ENCODE peak calls at places on chromosomes 3 and 15, in eight cellular contexts. T is PC-3, D is SK-N-SH, G is hepatocyte, J is GM23248, V is OCI-LY7, W is MM.1S, E is HCT116. L is an unnamed sample. For H3K9me3, the result is how much of the 10 kb centered on the place peaks cover.

GRCh38 chr15:76184640-76185020 is 124.8 kb downstream of the TMEM266 start:
- DNase-seq in T (no peak), G (no peak), D (peak), E (no peak), J (no peak), W (no peak), V (no peak), L (no peak)

GRCh38 chr15:74275957-74276356 is 39.8 kb downstream of the CCDC33 start:
- DNase-seq in E (peak), G (no peak), J (no peak), V (peak), D (peak), W (no peak), T (no peak), L (peak)

GRCh38 chr3:42667096-42667522 is 13.6 kb downstream of the ZBTB47 start:
- DNase-seq in W (no peak), G (no peak), D (peak), J (no peak), V (no peak), T (no peak), E (no peak), L (no peak)

GRCh38 chr15:72690938-72691337 is 4.9 kb downstream of the BBS4 start:
- DNase-seq in G (no peak), T (no peak), J (no peak), V (peak), E (no peak), D (no peak), W (no peak), L (no peak)

GRCh38 chr3:9026320-9027040 is 63.2 kb upstream of the RAD18 start:
- DNase-seq in D (no peak), V (no peak), W (no peak), E (no peak), G (no peak), T (no peak), J (no peak), L (no peak)

GRCh38 chr3:10419637-10420232 is 85.7 kb downstream of the ATP2B2 start:
- DNase-seq in E (no peak), V (peak), G (no peak), T (peak), W (no peak), J (no peak), D (no peak), L (no peak)

GRCh38 chr3:138725116-138725515 is 109.6 kb downstream of the PIK3CB start:
- DNase-seq in E (no peak), G (no peak), J (no peak), D (no peak), T (no peak), W (no peak), V (no peak), L (no peak)

GRCh38 chr15:81117136-81117535 is 16.9 kb upstream of the CFAP161 start:
- DNase-seq in V (no peak), J (peak), D (no peak), G (no peak), T (no peak), E (no peak), W (no peak), L (no peak)

GRCh38 chr3:71466483-71466882 is 117.0 kb downstream of the FOXP1 start:
- DNase-seq in D (no peak), V (no peak), G (no peak), W (no peak), J (no peak), T (peak), E (no peak), L (no peak)

GRCh38 chr3:46087871-46088270 is 60.6 kb upstream of the XCR1 start:
- DNase-seq in G (peak), T (peak), V (peak), W (peak), D (no peak), E (no peak), J (peak), L (no peak)

GRCh38 chr3:72657666-72658065 is 190.6 kb downstream of the SHQ1 start:
- DNase-seq in W (no peak), G (no peak), J (no peak), V (no peak), T (peak), D (no peak), E (no peak), L (no peak)

GRCh38 chr15:61282661-61283060 is 53.6 kb upstream of the RORA start:
- DNase-seq in D (no peak), E (no peak), J (no peak), G (no peak), T (no peak), W (no peak), V (no peak), L (no peak)

GRCh38 chr3:20056727-20057611 is 16.7 kb downstream of the KAT2B start:
- DNase-seq in G (peak), W (no peak), J (peak), D (no peak), V (no peak), T (peak), E (no peak), L (no peak)

GRCh38 chr3:137163241-137163916 is 205.6 kb downstream of the IL20RB start:
- DNase-seq in E (no peak), W (no peak), D (peak), T (no peak), J (peak), V (no peak), G (peak), L (peak)

GRCh38 chr3:187193181-187193580 is 4.1 kb upstream of the RTP1 start:
- DNase-seq in W (no peak), J (peak), V (no peak), D (no peak), T (no peak), E (no peak), G (no peak), L (no peak)

GRCh38 chr15:55530861-55531313 is 22.9 kb upstream of the DNAAF4 start:
- DNase-seq in E (no peak), G (peak), T (peak), W (no peak), D (no peak), V (peak), J (peak), L (no peak)

GRCh38 chr3:87855626-87856025 is 203.2 kb downstream of the CGGBP1 start:
- DNase-seq in V (no peak), W (no peak), T (peak), J (peak), G (no peak), D (no peak), E (no peak), L (no peak)

GRCh38 chr3:87309601-87310000 is 33.2 kb upstream of the POU1F1 start:
- DNase-seq in J (peak), G (no peak), D (no peak), W (no peak), V (no peak), E (peak), T (peak), L (no peak)

GRCh38 chr3:52881834-52882233 is 15.5 kb downstream of the STIMATE start:
- DNase-seq in T (no peak), D (no peak), G (no peak), W (no peak), V (no peak), J (no peak), E (no peak), L (no peak)

GRCh38 chr3:14803101-14803980 is 15.4 kb upstream of the FGD5 start:
- DNase-seq in J (peak), E (no peak), G (peak), W (no peak), T (peak), V (no peak), D (peak), L (no peak)

GRCh38 chr3:108006077-108006675 is 84.7 kb downstream of the CD47 start:
- DNase-seq in J (peak), E (no peak), W (no peak), G (peak), T (peak), D (peak), V (no peak), L (no peak)

GRCh38 chr3:46012246-46012645 is 15.0 kb downstream of the XCR1 start:
- DNase-seq in V (no peak), T (no peak), D (no peak), J (no peak), E (no peak), G (no peak), W (no peak), L (no peak)

GRCh38 chr3:177440456-177441105 is 243.3 kb upstream of the TBL1XR1 start:
- DNase-seq in G (no peak), V (no peak), T (peak), D (no peak), E (no peak), J (peak), W (no peak), L (no peak)

GRCh38 chr3:177618873-177619771 is 421.8 kb upstream of the TBL1XR1 start:
- DNase-seq in J (peak), E (no peak), G (no peak), W (no peak), D (no peak), V (no peak), T (peak), L (no peak)

GRCh38 chr15:92803852-92804609 is 96.1 kb upstream of the CHD2 start:
- DNase-seq in J (peak), V (no peak), E (peak), G (peak), D (no peak), T (peak), W (peak), L (no peak)

GRCh38 chr3:47846186-47846879 is 43.4 kb downstream of the DHX30 start:
- DNase-seq in D (no peak), T (no peak), G (no peak), W (no peak), V (no peak), E (no peak), J (no peak), L (no peak)

GRCh38 chr3:30752961-30753360 is 141.5 kb downstream of the GADL1 start:
- DNase-seq in W (no peak), G (peak), E (no peak), T (peak), D (no peak), J (peak), V (no peak), L (no peak)

GRCh38 chr3:105829229-105829628 is 39.6 kb downstream of the CBLB start:
- DNase-seq in E (no peak), V (no peak), T (peak), D (no peak), G (no peak), W (no peak), J (no peak), L (no peak)

GRCh38 chr3:163045945-163046344 is 1549.3 kb downstream of the OTOL1 start:
- DNase-seq in W (no peak), J (no peak), T (no peak), V (no peak), D (no peak), E (no peak), G (no peak), L (no peak)

GRCh38 chr15:40329804-40330203 is 6.3 kb downstream of the INAFM2 start:
- DNase-seq in G (no peak), T (no peak), D (no peak), E (no peak), V (no peak), W (no peak), J (peak), L (no peak)

GRCh38 chr15:57133127-57133968 is 214.9 kb downstream of the TCF12 start:
- DNase-seq in W (no peak), J (no peak), G (no peak), D (no peak), T (no peak), E (no peak), V (no peak), L (peak)

GRCh38 chr15:36008719-36009118 is 462.8 kb upstream of the DPH6 start:
- DNase-seq in G (no peak), V (no peak), T (no peak), E (no peak), W (no peak), D (no peak), J (no peak), L (no peak)

GRCh38 chr3:171162986-171163723 is 136.6 kb upstream of the SLC2A2 start:
- DNase-seq in J (no peak), W (peak), T (peak), D (no peak), V (peak), E (no peak), G (no peak), L (peak)

GRCh38 chr3:149975919-149976318 is 5.2 kb upstream of the PFN2 start:
- DNase-seq in D (no peak), E (no peak), W (no peak), V (peak), J (no peak), T (no peak), G (no peak), L (peak)

GRCh38 chr15:51887887-51888592 is 58.6 kb downstream of the TMOD3 start:
- DNase-seq in W (no peak), G (no peak), T (peak), E (no peak), D (no peak), V (no peak), J (no peak), L (no peak)

GRCh38 chr3:131485116-131485515 is 17.7 kb downstream of the MRPL3 start:
- DNase-seq in D (no peak), J (no peak), G (no peak), W (no peak), T (no peak), V (no peak), E (no peak), L (no peak)

GRCh38 chr3:115615001-115615447 is 8.3 kb upstream of the GAP43 start:
- DNase-seq in W (no peak), E (peak), V (no peak), J (peak), T (peak), D (no peak), G (peak), L (peak)

GRCh38 chr3:46947545-46947899 is 29.0 kb downstream of the CCDC12 start:
- DNase-seq in W (no peak), D (no peak), J (no peak), G (no peak), T (no peak), V (no peak), E (no peak), L (no peak)

DNA sequence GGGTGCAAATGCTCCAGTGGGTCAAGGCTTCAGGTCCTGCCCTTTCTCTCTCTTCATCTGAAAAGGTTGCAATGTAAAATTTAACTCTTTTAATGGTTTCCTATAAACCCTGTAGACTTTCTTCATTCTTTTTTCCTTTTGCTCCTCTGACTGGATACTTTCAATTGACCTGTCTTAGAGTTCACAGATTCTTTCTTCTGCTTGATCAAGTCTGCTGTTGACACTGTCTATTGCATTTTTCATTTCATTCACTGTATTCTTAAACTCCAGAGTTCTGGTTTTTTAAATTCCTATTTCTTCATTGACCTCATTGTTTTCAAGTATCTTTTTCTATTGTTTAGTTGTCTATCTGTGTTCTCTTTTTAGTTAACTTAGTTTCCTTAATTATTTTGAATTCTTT is 82.1 kb downstream of the FAM227B start:
- DNase-seq in D (no peak), V (no peak), E (no peak), G (no peak), T (no peak), J (no peak), W (no peak), L (no peak)
- H3K9me3 ChIP-seq in D (under half), V (under half), E (under half), G (under half), T (under half), J (under half), W (under half), L (under half)

GRCh38 chr15:65115086-65115485 is at the start of gene UBAP1L:
- DNase-seq in V (no peak), T (no peak), E (no peak), J (peak), G (no peak), D (no peak), W (no peak), L (no peak)
- TF ChIP-seq EZH2phosphoT487 in V (no peak), T (no peak), E (no peak), J (no peak), G (no peak), D (no peak), W (no peak), L (no peak)

DNA sequence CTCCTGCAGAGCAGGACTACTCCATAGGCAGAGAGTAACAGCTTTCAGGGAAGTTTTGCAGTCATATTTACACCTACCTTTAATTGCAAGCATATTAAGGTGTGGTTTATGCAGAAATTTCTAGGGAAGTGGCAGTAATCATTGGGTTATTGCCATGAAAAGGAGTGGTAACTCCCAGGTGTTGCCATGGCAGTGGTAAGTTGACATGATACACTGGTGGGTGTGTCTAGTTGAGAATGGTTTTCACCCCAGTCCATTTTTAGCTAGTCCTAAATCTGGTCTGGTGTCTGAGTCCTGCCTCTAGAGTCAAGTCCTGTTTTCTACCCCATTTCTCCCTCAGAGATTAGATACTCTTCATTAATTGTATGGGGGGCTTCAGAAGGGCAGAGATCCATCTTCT is 128.4 kb upstream of the GMNC start:
- DNase-seq in J (no peak), T (no peak), D (no peak), E (no peak), W (no peak), V (no peak), G (no peak), L (no peak)
- H3K9me3 ChIP-seq in J (under half), T (under half), D (under half), E (under half), W (under half), V (under half), G (under half), L (under half)

DNA sequence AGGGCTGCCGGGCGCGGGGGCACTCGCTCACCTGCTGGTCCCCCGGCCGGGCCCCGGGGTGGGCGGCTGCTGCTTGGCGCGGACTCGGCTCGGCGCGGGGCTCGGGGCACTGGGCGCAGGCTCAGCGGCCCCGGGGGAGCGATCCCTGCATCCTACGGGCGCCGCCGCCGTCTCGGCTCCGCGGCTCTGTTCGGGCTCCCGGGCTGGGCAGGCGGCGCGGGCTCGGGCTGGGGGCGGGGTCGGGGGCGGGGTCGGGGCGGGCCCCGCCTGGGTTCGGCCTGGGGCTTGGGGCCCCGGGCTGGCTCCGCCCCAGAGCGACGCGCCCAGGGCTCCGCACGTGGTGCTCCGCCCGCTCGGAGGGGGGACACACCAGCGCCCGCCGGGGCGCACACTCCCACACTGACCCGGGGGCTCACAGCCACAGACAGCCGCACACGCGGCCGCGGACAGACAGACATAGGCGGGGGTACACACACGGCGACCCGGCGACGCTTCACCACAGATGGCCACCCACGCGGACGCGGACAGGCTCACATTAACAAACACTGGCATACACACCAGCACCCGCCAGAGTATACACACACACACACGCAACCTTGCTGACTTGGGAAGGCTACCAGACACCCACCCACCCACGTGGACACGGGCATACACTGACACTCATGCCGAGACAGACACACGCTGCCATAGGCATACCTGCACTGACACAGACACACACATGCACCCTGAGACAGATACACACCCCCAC is at the start of gene SCN5A:
- DNase-seq in D (peak), E (no peak), V (no peak), J (peak), W (peak), G (peak), T (peak), L (peak)
- TF ChIP-seq EZH2phosphoT487 in D (no peak), E (no peak), V (no peak), J (no peak), W (no peak), G (no peak), T (no peak), L (no peak)

GRCh38 chr15:26070095-26070532 is 207.0 kb upstream of the ATP10A start:
- DNase-seq in G (no peak), W (no peak), J (no peak), E (no peak), T (no peak), V (no peak), D (no peak), L (no peak)

GRCh38 chr15:26081758-26082068 is 218.6 kb upstream of the ATP10A start:
- DNase-seq in T (no peak), J (no peak), W (no peak), D (peak), E (no peak), G (no peak), V (no peak), L (no peak)

GRCh38 chr15:26073430-26074333 is 210.6 kb upstream of the ATP10A start:
- DNase-seq in W (no peak), G (no peak), E (no peak), D (no peak), T (no peak), V (no peak), J (no peak), L (no peak)

DNA sequence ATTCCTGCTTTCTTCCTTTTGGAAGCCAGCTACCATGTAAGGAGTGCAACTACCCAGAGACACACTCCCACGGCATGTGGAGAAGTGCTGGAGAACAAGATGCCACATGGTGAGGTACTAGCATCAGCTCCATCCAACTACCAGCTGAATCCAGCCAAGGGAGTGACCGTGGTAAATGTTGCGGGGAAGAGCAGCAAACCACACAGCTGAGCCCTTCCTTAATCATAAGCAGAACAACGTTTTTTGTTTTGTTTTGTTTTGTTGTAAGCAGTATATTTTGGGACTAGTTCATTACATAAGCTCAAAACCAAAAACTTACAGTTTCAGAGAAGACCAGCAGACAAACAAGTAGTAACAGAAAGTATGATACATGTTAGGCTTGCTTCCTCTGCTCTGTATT is 212.6 kb upstream of the ATP10A start:
- DNase-seq in J (no peak), D (no peak), W (no peak), T (no peak), G (no peak), V (no peak), E (no peak), L (no peak)
- H3K9me3 ChIP-seq in J (under half), D (under half), W (under half), T (under half), G (under half), V (under half), E (under half), L (under half)

GRCh38 chr3:99250272-99250671 is 348.8 kb upstream of the DCBLD2 start:
- DNase-seq in W (no peak), D (no peak), T (peak), E (no peak), J (peak), G (no peak), V (no peak), L (no peak)
- TF ChIP-seq EZH2phosphoT487 in W (no peak), D (no peak), T (no peak), E (no peak), J (no peak), G (no peak), V (no peak), L (no peak)